ENCODE peak calls at places on chromosomes 6 and 20, in ten cellular contexts. One of them, this sample, is unnamed.

GRCh38 chr6:144411506-144412165 is 126.5 kb downstream of the UTRN start:
- DNase-seq in stomach: no peak
- DNase-seq in HCT116: no peak
- DNase-seq in sigmoid colon: no peak
- DNase-seq in body of pancreas: no peak
- DNase-seq in breast epithelium: no peak
- DNase-seq in mammary epithelial cell: no peak
- DNase-seq in esophagus squamous epithelium: no peak
- DNase-seq in dorsolateral prefrontal cortex: no peak
- DNase-seq in A549: no peak
- DNase-seq in this sample: no peak

GRCh38 chr6:13194852-13195251 is 133.5 kb downstream of the TBC1D7 start:
- DNase-seq in esophagus squamous epithelium: no peak
- DNase-seq in dorsolateral prefrontal cortex: no peak
- DNase-seq in breast epithelium: no peak
- DNase-seq in sigmoid colon: no peak
- DNase-seq in HCT116: peak
- DNase-seq in body of pancreas: peak
- DNase-seq in stomach: peak
- DNase-seq in mammary epithelial cell: peak
- DNase-seq in A549: peak
- DNase-seq in this sample: peak

GRCh38 chr6:95777338-95777737 is 200.0 kb downstream of the MANEA start:
- DNase-seq in esophagus squamous epithelium: no peak
- DNase-seq in dorsolateral prefrontal cortex: no peak
- DNase-seq in sigmoid colon: no peak
- DNase-seq in A549: no peak
- DNase-seq in stomach: no peak
- DNase-seq in mammary epithelial cell: no peak
- DNase-seq in breast epithelium: no peak
- DNase-seq in HCT116: no peak
- DNase-seq in body of pancreas: no peak
- DNase-seq in this sample: no peak

GRCh38 chr6:140779341-140779740 is 1353.4 kb upstream of the GJE1 start:
- DNase-seq in dorsolateral prefrontal cortex: no peak
- DNase-seq in body of pancreas: no peak
- DNase-seq in HCT116: no peak
- DNase-seq in esophagus squamous epithelium: no peak
- DNase-seq in stomach: no peak
- DNase-seq in breast epithelium: no peak
- DNase-seq in A549: no peak
- DNase-seq in sigmoid colon: no peak
- DNase-seq in mammary epithelial cell: peak
- DNase-seq in this sample: no peak

GRCh38 chr20:50824137-50824536 is 29.3 kb downstream of the BCAS4 start:
- DNase-seq in esophagus squamous epithelium: no peak
- DNase-seq in body of pancreas: peak
- DNase-seq in mammary epithelial cell: no peak
- DNase-seq in dorsolateral prefrontal cortex: no peak
- DNase-seq in HCT116: no peak
- DNase-seq in A549: peak
- DNase-seq in breast epithelium: peak
- DNase-seq in sigmoid colon: peak
- DNase-seq in stomach: peak
- DNase-seq in this sample: peak

GRCh38 chr6:97963148-97963680 is 680.2 kb upstream of the MMS22L start:
- DNase-seq in esophagus squamous epithelium: no peak
- DNase-seq in breast epithelium: no peak
- DNase-seq in dorsolateral prefrontal cortex: no peak
- DNase-seq in HCT116: no peak
- DNase-seq in body of pancreas: no peak
- DNase-seq in sigmoid colon: no peak
- DNase-seq in stomach: no peak
- DNase-seq in A549: no peak
- DNase-seq in mammary epithelial cell: no peak
- DNase-seq in this sample: no peak

GRCh38 chr20:34708621-34709043 is 4.5 kb downstream of the TP53INP2 start:
- DNase-seq in stomach: peak
- DNase-seq in sigmoid colon: peak
- DNase-seq in breast epithelium: no peak
- DNase-seq in HCT116: no peak
- DNase-seq in mammary epithelial cell: no peak
- DNase-seq in dorsolateral prefrontal cortex: peak
- DNase-seq in A549: peak
- DNase-seq in esophagus squamous epithelium: no peak
- DNase-seq in body of pancreas: peak
- DNase-seq in this sample: peak

GRCh38 chr20:32820000-32820697 is 395 bp downstream of the MAPRE1 start:
- DNase-seq in breast epithelium: no peak
- DNase-seq in esophagus squamous epithelium: peak
- DNase-seq in body of pancreas: peak
- DNase-seq in dorsolateral prefrontal cortex: peak
- DNase-seq in mammary epithelial cell: no peak
- DNase-seq in stomach: no peak
- DNase-seq in A549: peak
- DNase-seq in HCT116: peak
- DNase-seq in sigmoid colon: no peak
- DNase-seq in this sample: peak

GRCh38 chr6:5532941-5533340 is 271.6 kb downstream of the FARS2 start:
- DNase-seq in mammary epithelial cell: no peak
- DNase-seq in body of pancreas: no peak
- DNase-seq in esophagus squamous epithelium: no peak
- DNase-seq in sigmoid colon: no peak
- DNase-seq in breast epithelium: no peak
- DNase-seq in stomach: no peak
- DNase-seq in dorsolateral prefrontal cortex: no peak
- DNase-seq in A549: no peak
- DNase-seq in HCT116: no peak
- DNase-seq in this sample: no peak

GRCh38 chr20:1509237-1509636 is 18.0 kb upstream of the SIRPB2 start:
- DNase-seq in body of pancreas: no peak
- DNase-seq in dorsolateral prefrontal cortex: no peak
- DNase-seq in A549: peak
- DNase-seq in breast epithelium: no peak
- DNase-seq in sigmoid colon: no peak
- DNase-seq in mammary epithelial cell: peak
- DNase-seq in HCT116: peak
- DNase-seq in esophagus squamous epithelium: no peak
- DNase-seq in stomach: no peak
- DNase-seq in this sample: no peak

GRCh38 chr20:18032977-18033892 is 24.5 kb downstream of the OVOL2 start:
- DNase-seq in esophagus squamous epithelium: no peak
- DNase-seq in mammary epithelial cell: peak
- DNase-seq in body of pancreas: no peak
- DNase-seq in breast epithelium: no peak
- DNase-seq in HCT116: no peak
- DNase-seq in A549: no peak
- DNase-seq in dorsolateral prefrontal cortex: no peak
- DNase-seq in stomach: no peak
- DNase-seq in sigmoid colon: no peak
- DNase-seq in this sample: no peak
- H3K27ac ChIP-seq in esophagus squamous epithelium: no peak
- H3K27ac ChIP-seq in mammary epithelial cell: no peak
- H3K27ac ChIP-seq in body of pancreas: peak
- H3K27ac ChIP-seq in breast epithelium: no peak
- H3K27ac ChIP-seq in HCT116: no peak
- H3K27ac ChIP-seq in A549: no peak
- H3K27ac ChIP-seq in dorsolateral prefrontal cortex: no peak
- H3K27ac ChIP-seq in stomach: no peak
- H3K27ac ChIP-seq in sigmoid colon: no peak
- H3K27ac ChIP-seq in this sample: no peak

GRCh38 chr20:22834651-22835256 is 200.4 kb upstream of the SSTR4 start:
- DNase-seq in stomach: no peak
- DNase-seq in mammary epithelial cell: no peak
- DNase-seq in sigmoid colon: no peak
- DNase-seq in HCT116: no peak
- DNase-seq in body of pancreas: no peak
- DNase-seq in dorsolateral prefrontal cortex: no peak
- DNase-seq in breast epithelium: no peak
- DNase-seq in esophagus squamous epithelium: no peak
- DNase-seq in A549: no peak
- DNase-seq in this sample: no peak
- TF ChIP-seq CTCF in stomach: no peak
- TF ChIP-seq CTCF in mammary epithelial cell: no peak
- TF ChIP-seq CTCF in sigmoid colon: no peak
- TF ChIP-seq CTCF in HCT116: no peak
- TF ChIP-seq CTCF in body of pancreas: no peak
- TF ChIP-seq CTCF in dorsolateral prefrontal cortex: no peak
- TF ChIP-seq CTCF in breast epithelium: no peak
- TF ChIP-seq CTCF in esophagus squamous epithelium: no peak
- TF ChIP-seq CTCF in A549: no peak
- TF ChIP-seq CTCF in this sample: no peak

GRCh38 chr6:96927660-96928059 is 3.1 kb downstream of the KLHL32 start:
- DNase-seq in A549: no peak
- DNase-seq in HCT116: no peak
- DNase-seq in mammary epithelial cell: no peak
- DNase-seq in dorsolateral prefrontal cortex: no peak
- DNase-seq in esophagus squamous epithelium: no peak
- DNase-seq in breast epithelium: no peak
- DNase-seq in stomach: no peak
- DNase-seq in sigmoid colon: no peak
- DNase-seq in body of pancreas: no peak
- DNase-seq in this sample: no peak
- H3K27ac ChIP-seq in A549: no peak
- H3K27ac ChIP-seq in HCT116: no peak
- H3K27ac ChIP-seq in mammary epithelial cell: no peak
- H3K27ac ChIP-seq in dorsolateral prefrontal cortex: peak
- H3K27ac ChIP-seq in esophagus squamous epithelium: no peak
- H3K27ac ChIP-seq in breast epithelium: no peak
- H3K27ac ChIP-seq in stomach: no peak
- H3K27ac ChIP-seq in sigmoid colon: no peak
- H3K27ac ChIP-seq in body of pancreas: no peak
- H3K27ac ChIP-seq in this sample: no peak

GRCh38 chr6:36839819-36840379 is 655 bp upstream of the CPNE5 start:
- DNase-seq in breast epithelium: no peak
- DNase-seq in sigmoid colon: no peak
- DNase-seq in body of pancreas: peak
- DNase-seq in HCT116: peak
- DNase-seq in dorsolateral prefrontal cortex: no peak
- DNase-seq in esophagus squamous epithelium: no peak
- DNase-seq in A549: peak
- DNase-seq in stomach: peak
- DNase-seq in mammary epithelial cell: no peak
- DNase-seq in this sample: no peak
- TF ChIP-seq CTCF in breast epithelium: no peak
- TF ChIP-seq CTCF in sigmoid colon: no peak
- TF ChIP-seq CTCF in body of pancreas: no peak
- TF ChIP-seq CTCF in HCT116: peak
- TF ChIP-seq CTCF in dorsolateral prefrontal cortex: no peak
- TF ChIP-seq CTCF in esophagus squamous epithelium: no peak
- TF ChIP-seq CTCF in A549: peak
- TF ChIP-seq CTCF in stomach: no peak
- TF ChIP-seq CTCF in mammary epithelial cell: no peak
- TF ChIP-seq CTCF in this sample: no peak

DNA sequence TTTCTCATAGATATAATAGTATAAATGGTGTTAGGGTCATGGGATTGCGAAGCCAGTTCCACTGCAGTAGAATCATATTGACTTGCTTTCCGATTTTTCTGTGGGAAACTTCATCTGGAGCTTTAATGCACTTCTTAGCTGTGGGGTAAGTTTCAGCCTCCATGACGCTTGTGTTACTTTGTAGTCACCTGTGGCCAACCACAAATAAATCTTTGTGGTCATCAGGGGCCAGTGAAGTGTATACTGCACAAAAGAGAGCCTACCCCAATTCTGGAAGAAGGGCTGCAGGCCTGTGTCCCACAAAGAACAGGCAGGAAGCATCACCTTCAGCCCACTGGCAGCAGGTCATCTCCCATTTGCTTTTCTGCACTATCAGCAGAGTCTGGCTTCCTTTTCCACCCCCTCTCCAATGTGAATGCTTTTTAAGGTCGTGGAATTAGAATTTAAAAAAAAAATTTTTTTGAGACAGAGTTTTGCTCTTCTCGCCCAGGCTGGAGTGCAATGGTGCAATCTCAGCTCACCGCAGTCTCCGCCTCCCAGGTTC is 32.0 kb downstream of the MTHFD1L start:
- DNase-seq in A549: no peak
- DNase-seq in dorsolateral prefrontal cortex: no peak
- DNase-seq in stomach: no peak
- DNase-seq in sigmoid colon: peak
- DNase-seq in mammary epithelial cell: no peak
- DNase-seq in esophagus squamous epithelium: no peak
- DNase-seq in body of pancreas: no peak
- DNase-seq in breast epithelium: no peak
- DNase-seq in HCT116: no peak
- DNase-seq in this sample: no peak
- H3K27ac ChIP-seq in A549: no peak
- H3K27ac ChIP-seq in dorsolateral prefrontal cortex: no peak
- H3K27ac ChIP-seq in stomach: no peak
- H3K27ac ChIP-seq in sigmoid colon: no peak
- H3K27ac ChIP-seq in mammary epithelial cell: no peak
- H3K27ac ChIP-seq in esophagus squamous epithelium: no peak
- H3K27ac ChIP-seq in body of pancreas: no peak
- H3K27ac ChIP-seq in breast epithelium: no peak
- H3K27ac ChIP-seq in HCT116: no peak
- H3K27ac ChIP-seq in this sample: no peak

GRCh38 chr20:57857969-57858368 is 148.2 kb upstream of the PMEPA1 start:
- DNase-seq in stomach: no peak
- DNase-seq in body of pancreas: no peak
- DNase-seq in dorsolateral prefrontal cortex: no peak
- DNase-seq in A549: no peak
- DNase-seq in mammary epithelial cell: peak
- DNase-seq in esophagus squamous epithelium: no peak
- DNase-seq in HCT116: no peak
- DNase-seq in sigmoid colon: no peak
- DNase-seq in breast epithelium: no peak
- DNase-seq in this sample: no peak
- TF ChIP-seq CTCF in stomach: no peak
- TF ChIP-seq CTCF in body of pancreas: no peak
- TF ChIP-seq CTCF in dorsolateral prefrontal cortex: no peak
- TF ChIP-seq CTCF in A549: no peak
- TF ChIP-seq CTCF in mammary epithelial cell: no peak
- TF ChIP-seq CTCF in esophagus squamous epithelium: no peak
- TF ChIP-seq CTCF in HCT116: no peak
- TF ChIP-seq CTCF in sigmoid colon: no peak
- TF ChIP-seq CTCF in breast epithelium: no peak
- TF ChIP-seq CTCF in this sample: no peak

This sample was measured in lung.